ENCODE peak calls at places on chromosomes 12 and 14, in eight cellular contexts. F is renal cortical epithelial cell, Z is NCI-H526, Y is ELR, V is endodermal cell, P is fibroblast of pulmonary artery, E is GM20000, K is hypothalamus. A is an unnamed sample.

GRCh38 chr12:10190558-10191388 is 11.9 kb downstream of the TMEM52B start:
- DNase-seq in F (peak), Z (peak), Y (peak), V (peak), P (peak), E (peak), K (peak), A (no peak)

GRCh38 chr12:3470296-3470695 is 20.7 kb upstream of the PRMT8 start:
- DNase-seq in F (no peak), Z (no peak), Y (no peak), V (peak), P (no peak), E (no peak), K (no peak), A (no peak)

GRCh38 chr14:72291908-72292688 is 359.9 kb downstream of the RGS6 start:
- DNase-seq in F (peak), Z (peak), Y (peak), V (peak), P (peak), E (peak), K (no peak), A (no peak)

GRCh38 chr12:41189395-41190251 is 1.5 kb downstream of the PDZRN4 start:
- DNase-seq in F (no peak), Z (no peak), Y (no peak), V (peak), P (no peak), E (peak), K (no peak), A (no peak)

GRCh38 chr14:103362780-103363179 is 22.4 kb upstream of the MARK3 start:
- DNase-seq in F (peak), Z (no peak), Y (peak), V (no peak), P (no peak), E (no peak), K (no peak), A (no peak)

GRCh38 chr14:90193925-90194324 is 62.4 kb upstream of the PSMC1 start:
- DNase-seq in F (no peak), Z (peak), Y (peak), V (peak), P (peak), E (no peak), K (no peak), A (no peak)

GRCh38 chr14:68210729-68211299 is 391.2 kb downstream of the RAD51B start:
- DNase-seq in F (peak), Z (no peak), Y (peak), V (no peak), P (peak), E (peak), K (no peak), A (no peak)

GRCh38 chr12:213527-213932 is 427 bp downstream of the SLC6A12 start:
- DNase-seq in F (no peak), Z (no peak), Y (no peak), V (no peak), P (no peak), E (no peak), K (no peak), A (no peak)

GRCh38 chr14:104933721-104934379 is 9.2 kb downstream of the PLD4 start:
- DNase-seq in F (no peak), Z (no peak), Y (no peak), V (peak), P (no peak), E (peak), K (no peak), A (no peak)

GRCh38 chr12:5458229-5459050 is 26.5 kb downstream of the NTF3 start:
- DNase-seq in F (peak), Z (no peak), Y (no peak), V (no peak), P (no peak), E (no peak), K (no peak), A (no peak)

GRCh38 chr14:50967104-50967503 is 22.8 kb upstream of the PYGL start:
- DNase-seq in F (peak), Z (no peak), Y (no peak), V (no peak), P (no peak), E (no peak), K (no peak), A (no peak)